ENCODE peak calls at places on chromosome 21, in seven cellular contexts. One of them, this sample, is unnamed.

GRCh38 chr21:41851090-41851790 is 27.9 kb downstream of the PRDM15 start:
- DNase-seq in heart right ventricle: no peak
- DNase-seq in left lung: peak; percentile 66
- DNase-seq in tibial artery: no peak
- DNase-seq in brain microvascular endothelial cell: no peak
- DNase-seq in body of pancreas: no peak
- DNase-seq in hepatocyte: no peak
- DNase-seq in this sample: no peak

GRCh38 chr21:16072176-16072575 is 342.4 kb downstream of the USP25 start:
- DNase-seq in heart right ventricle: no peak
- DNase-seq in left lung: no peak
- DNase-seq in tibial artery: no peak
- DNase-seq in brain microvascular endothelial cell: no peak
- DNase-seq in body of pancreas: no peak
- DNase-seq in hepatocyte: no peak
- DNase-seq in this sample: no peak

GRCh38 chr21:37683396-37684114 is 232.7 kb downstream of the KCNJ6 start:
- DNase-seq in heart right ventricle: no peak
- DNase-seq in left lung: no peak
- DNase-seq in tibial artery: no peak
- DNase-seq in brain microvascular endothelial cell: no peak
- DNase-seq in body of pancreas: no peak
- DNase-seq in hepatocyte: no peak
- DNase-seq in this sample: no peak

GRCh38 chr21:15282666-15283065 is 217.9 kb upstream of the NRIP1 start:
- DNase-seq in heart right ventricle: no peak
- DNase-seq in left lung: no peak
- DNase-seq in tibial artery: no peak
- DNase-seq in brain microvascular endothelial cell: no peak
- DNase-seq in body of pancreas: no peak
- DNase-seq in hepatocyte: no peak
- DNase-seq in this sample: no peak

GRCh38 chr21:19244502-19245187 is 841.1 kb upstream of the TMPRSS15 start:
- DNase-seq in heart right ventricle: no peak
- DNase-seq in left lung: peak; percentile 47
- DNase-seq in tibial artery: no peak
- DNase-seq in brain microvascular endothelial cell: no peak
- DNase-seq in body of pancreas: no peak
- DNase-seq in hepatocyte: no peak
- DNase-seq in this sample: no peak

GRCh38 chr21:16211339-16212303 is 481.8 kb downstream of the USP25 start:
- DNase-seq in heart right ventricle: no peak
- DNase-seq in left lung: no peak
- DNase-seq in tibial artery: no peak
- DNase-seq in brain microvascular endothelial cell: peak; percentile 22
- DNase-seq in body of pancreas: no peak
- DNase-seq in hepatocyte: no peak
- DNase-seq in this sample: no peak

GRCh38 chr21:18499761-18500376 is 96.3 kb upstream of the TMPRSS15 start:
- DNase-seq in heart right ventricle: peak; percentile 6
- DNase-seq in left lung: no peak
- DNase-seq in tibial artery: peak; percentile 21
- DNase-seq in brain microvascular endothelial cell: peak; percentile 44
- DNase-seq in body of pancreas: peak; percentile 46
- DNase-seq in hepatocyte: peak; percentile 77
- DNase-seq in this sample: peak; percentile 30

GRCh38 chr21:44869860-44870747 is 3.4 kb downstream of the PTTG1IP start:
- DNase-seq in heart right ventricle: peak; percentile 57
- DNase-seq in left lung: no peak
- DNase-seq in tibial artery: peak; percentile 77
- DNase-seq in brain microvascular endothelial cell: peak; percentile 93
- DNase-seq in body of pancreas: peak; percentile 36
- DNase-seq in hepatocyte: peak; percentile 90
- DNase-seq in this sample: no peak

GRCh38 chr21:37060296-37060695 is 12.6 kb downstream of the PIGP start:
- DNase-seq in heart right ventricle: peak; percentile 27
- DNase-seq in left lung: no peak
- DNase-seq in tibial artery: peak; percentile 48
- DNase-seq in brain microvascular endothelial cell: peak; percentile 98
- DNase-seq in body of pancreas: no peak
- DNase-seq in hepatocyte: peak; percentile 92
- DNase-seq in this sample: peak; percentile 74

GRCh38 chr21:42313501-42313969 is 1.7 kb downstream of the TFF3 start:
- DNase-seq in heart right ventricle: no peak
- DNase-seq in left lung: peak; percentile 77
- DNase-seq in tibial artery: no peak
- DNase-seq in brain microvascular endothelial cell: no peak
- DNase-seq in body of pancreas: no peak
- DNase-seq in hepatocyte: no peak
- DNase-seq in this sample: peak; percentile 87

GRCh38 chr21:38310619-38311018 is 53.8 kb downstream of the KCNJ15 start:
- DNase-seq in heart right ventricle: no peak
- DNase-seq in left lung: no peak
- DNase-seq in tibial artery: no peak
- DNase-seq in brain microvascular endothelial cell: no peak
- DNase-seq in body of pancreas: no peak
- DNase-seq in hepatocyte: no peak
- DNase-seq in this sample: no peak

GRCh38 chr21:45104560-45104959 is 30.2 kb downstream of the ADARB1 start:
- DNase-seq in heart right ventricle: peak; percentile 51
- DNase-seq in left lung: no peak
- DNase-seq in tibial artery: no peak
- DNase-seq in brain microvascular endothelial cell: no peak
- DNase-seq in body of pancreas: peak; percentile 47
- DNase-seq in hepatocyte: no peak
- DNase-seq in this sample: peak; percentile 68

GRCh38 chr21:43812139-43812821 is 22.9 kb downstream of the RRP1 start:
- DNase-seq in heart right ventricle: no peak
- DNase-seq in left lung: peak; percentile 86
- DNase-seq in tibial artery: peak; percentile 47
- DNase-seq in brain microvascular endothelial cell: no peak
- DNase-seq in body of pancreas: no peak
- DNase-seq in hepatocyte: no peak
- DNase-seq in this sample: no peak

GRCh38 chr21:29638761-29639327 is 301.0 kb downstream of the GRIK1 start:
- DNase-seq in heart right ventricle: no peak
- DNase-seq in left lung: no peak
- DNase-seq in tibial artery: no peak
- DNase-seq in brain microvascular endothelial cell: no peak
- DNase-seq in body of pancreas: no peak
- DNase-seq in hepatocyte: no peak
- DNase-seq in this sample: no peak

GRCh38 chr21:39050839-39051560 is 132.3 kb downstream of the PSMG1 start:
- DNase-seq in heart right ventricle: no peak
- DNase-seq in left lung: no peak
- DNase-seq in tibial artery: peak; percentile 56
- DNase-seq in brain microvascular endothelial cell: no peak
- DNase-seq in body of pancreas: no peak
- DNase-seq in hepatocyte: no peak
- DNase-seq in this sample: no peak

GRCh38 chr21:17231124-17231523 is 281.7 kb upstream of the CXADR start:
- DNase-seq in heart right ventricle: no peak
- DNase-seq in left lung: no peak
- DNase-seq in tibial artery: no peak
- DNase-seq in brain microvascular endothelial cell: no peak
- DNase-seq in body of pancreas: no peak
- DNase-seq in hepatocyte: no peak
- DNase-seq in this sample: no peak
- TF ChIP-seq CTCF in heart right ventricle: no peak
- TF ChIP-seq CTCF in left lung: no peak
- TF ChIP-seq CTCF in tibial artery: no peak
- TF ChIP-seq CTCF in brain microvascular endothelial cell: no peak
- TF ChIP-seq CTCF in body of pancreas: no peak
- TF ChIP-seq CTCF in hepatocyte: no peak
- TF ChIP-seq CTCF in this sample: no peak

GRCh38 chr21:46366561-46366960 is 42.6 kb downstream of the PCNT start:
- DNase-seq in heart right ventricle: no peak
- DNase-seq in left lung: peak; percentile 75
- DNase-seq in tibial artery: no peak
- DNase-seq in brain microvascular endothelial cell: no peak
- DNase-seq in body of pancreas: no peak
- DNase-seq in hepatocyte: no peak
- DNase-seq in this sample: no peak
- H3K36me3 ChIP-seq in heart right ventricle: peaks cover 6% of the 10 kb centered on the region
- H3K36me3 ChIP-seq in left lung: no peaks in the 10 kb centered on the region
- H3K36me3 ChIP-seq in tibial artery: peaks cover 81% of the 10 kb centered on the region
- H3K36me3 ChIP-seq in brain microvascular endothelial cell: peaks cover 15% of the 10 kb centered on the region
- H3K36me3 ChIP-seq in body of pancreas: no peaks in the 10 kb centered on the region
- H3K36me3 ChIP-seq in hepatocyte: no peaks in the 10 kb centered on the region
- H3K36me3 ChIP-seq in this sample: no peaks in the 10 kb centered on the region

DNA sequence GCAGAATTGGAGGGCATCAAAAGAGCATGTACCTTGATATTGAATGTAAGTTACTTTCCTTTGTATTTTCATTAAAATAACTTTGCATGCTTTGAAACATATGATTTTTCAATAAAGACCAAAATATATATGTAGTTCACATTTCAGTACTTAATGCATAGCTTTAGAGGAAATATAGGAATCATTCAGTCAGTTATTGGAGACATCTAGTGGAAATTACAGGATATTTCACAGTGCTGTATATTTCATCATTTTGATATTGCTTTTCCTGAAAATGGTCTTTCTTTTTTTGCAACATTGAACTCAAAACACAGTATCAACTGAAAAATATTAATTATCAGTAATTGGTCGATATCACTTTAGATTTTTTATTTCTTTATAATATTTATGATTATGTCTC is 375.8 kb downstream of the NCAM2 start:
- DNase-seq in heart right ventricle: no peak
- DNase-seq in left lung: no peak
- DNase-seq in tibial artery: no peak
- DNase-seq in brain microvascular endothelial cell: no peak
- DNase-seq in body of pancreas: no peak
- DNase-seq in hepatocyte: no peak
- DNase-seq in this sample: no peak
- H3K27me3 ChIP-seq in heart right ventricle: no peaks in the 10 kb centered on the region
- H3K27me3 ChIP-seq in left lung: no peaks in the 10 kb centered on the region
- H3K27me3 ChIP-seq in tibial artery: no peaks in the 10 kb centered on the region
- H3K27me3 ChIP-seq in brain microvascular endothelial cell: no peaks in the 10 kb centered on the region
- H3K27me3 ChIP-seq in body of pancreas: no peaks in the 10 kb centered on the region
- H3K27me3 ChIP-seq in hepatocyte: no peaks in the 10 kb centered on the region
- H3K27me3 ChIP-seq in this sample: no peaks in the 10 kb centered on the region

GRCh38 chr21:34360488-34361241 is 3.1 kb upstream of the KCNE2 start:
- DNase-seq in heart right ventricle: no peak
- DNase-seq in left lung: no peak
- DNase-seq in tibial artery: no peak
- DNase-seq in brain microvascular endothelial cell: no peak
- DNase-seq in body of pancreas: no peak
- DNase-seq in hepatocyte: no peak
- DNase-seq in this sample: no peak
- TF ChIP-seq CTCF in heart right ventricle: no peak
- TF ChIP-seq CTCF in left lung: no peak
- TF ChIP-seq CTCF in tibial artery: no peak
- TF ChIP-seq CTCF in brain microvascular endothelial cell: no peak
- TF ChIP-seq CTCF in body of pancreas: no peak
- TF ChIP-seq CTCF in hepatocyte: no peak
- TF ChIP-seq CTCF in this sample: no peak

GRCh38 chr21:25910809-25911208 is 176.0 kb downstream of the GABPA start:
- DNase-seq in heart right ventricle: no peak
- DNase-seq in left lung: no peak
- DNase-seq in tibial artery: no peak
- DNase-seq in brain microvascular endothelial cell: no peak
- DNase-seq in body of pancreas: no peak
- DNase-seq in hepatocyte: no peak
- DNase-seq in this sample: no peak

GRCh38 chr21:25909341-25909740 is 174.6 kb downstream of the GABPA start:
- DNase-seq in heart right ventricle: no peak
- DNase-seq in left lung: no peak
- DNase-seq in tibial artery: no peak
- DNase-seq in brain microvascular endothelial cell: no peak
- DNase-seq in body of pancreas: no peak
- DNase-seq in hepatocyte: no peak
- DNase-seq in this sample: no peak

GRCh38 chr21:25907573-25908275 is 173.0 kb downstream of the GABPA start:
- DNase-seq in heart right ventricle: no peak
- DNase-seq in left lung: no peak
- DNase-seq in tibial artery: no peak
- DNase-seq in brain microvascular endothelial cell: no peak
- DNase-seq in body of pancreas: no peak
- DNase-seq in hepatocyte: no peak
- DNase-seq in this sample: no peak

GRCh38 chr21:25906554-25906953 is 171.8 kb downstream of the GABPA start:
- DNase-seq in heart right ventricle: no peak
- DNase-seq in left lung: no peak
- DNase-seq in tibial artery: no peak
- DNase-seq in brain microvascular endothelial cell: no peak
- DNase-seq in body of pancreas: no peak
- DNase-seq in hepatocyte: no peak
- DNase-seq in this sample: no peak

GRCh38 chr21:25908495-25908894 is 173.7 kb downstream of the GABPA start:
- DNase-seq in heart right ventricle: no peak
- DNase-seq in left lung: no peak
- DNase-seq in tibial artery: no peak
- DNase-seq in brain microvascular endothelial cell: no peak
- DNase-seq in body of pancreas: no peak
- DNase-seq in hepatocyte: no peak
- DNase-seq in this sample: no peak
- H3K36me3 ChIP-seq in heart right ventricle: no peaks in the 10 kb centered on the region
- H3K36me3 ChIP-seq in left lung: no peaks in the 10 kb centered on the region
- H3K36me3 ChIP-seq in tibial artery: no peaks in the 10 kb centered on the region
- H3K36me3 ChIP-seq in brain microvascular endothelial cell: peaks cover 7% of the 10 kb centered on the region
- H3K36me3 ChIP-seq in body of pancreas: no peaks in the 10 kb centered on the region
- H3K36me3 ChIP-seq in hepatocyte: no peaks in the 10 kb centered on the region
- H3K36me3 ChIP-seq in this sample: no peaks in the 10 kb centered on the region

GRCh38 chr21:32955307-32955937 is 70.3 kb upstream of the OLIG2 start:
- DNase-seq in heart right ventricle: no peak
- DNase-seq in left lung: no peak
- DNase-seq in tibial artery: no peak
- DNase-seq in brain microvascular endothelial cell: no peak
- DNase-seq in body of pancreas: no peak
- DNase-seq in hepatocyte: no peak
- DNase-seq in this sample: no peak

GRCh38 chr21:32949701-32950100 is 76.0 kb upstream of the OLIG2 start:
- DNase-seq in heart right ventricle: no peak
- DNase-seq in left lung: no peak
- DNase-seq in tibial artery: no peak
- DNase-seq in brain microvascular endothelial cell: no peak
- DNase-seq in body of pancreas: no peak
- DNase-seq in hepatocyte: no peak
- DNase-seq in this sample: no peak

GRCh38 chr21:32947736-32948135 is 78.0 kb upstream of the OLIG2 start:
- DNase-seq in heart right ventricle: no peak
- DNase-seq in left lung: no peak
- DNase-seq in tibial artery: no peak
- DNase-seq in brain microvascular endothelial cell: no peak
- DNase-seq in body of pancreas: no peak
- DNase-seq in hepatocyte: no peak
- DNase-seq in this sample: no peak

GRCh38 chr21:32954353-32954752 is 71.4 kb upstream of the OLIG2 start:
- DNase-seq in heart right ventricle: no peak
- DNase-seq in left lung: no peak
- DNase-seq in tibial artery: no peak
- DNase-seq in brain microvascular endothelial cell: no peak
- DNase-seq in body of pancreas: no peak
- DNase-seq in hepatocyte: no peak
- DNase-seq in this sample: no peak

DNA sequence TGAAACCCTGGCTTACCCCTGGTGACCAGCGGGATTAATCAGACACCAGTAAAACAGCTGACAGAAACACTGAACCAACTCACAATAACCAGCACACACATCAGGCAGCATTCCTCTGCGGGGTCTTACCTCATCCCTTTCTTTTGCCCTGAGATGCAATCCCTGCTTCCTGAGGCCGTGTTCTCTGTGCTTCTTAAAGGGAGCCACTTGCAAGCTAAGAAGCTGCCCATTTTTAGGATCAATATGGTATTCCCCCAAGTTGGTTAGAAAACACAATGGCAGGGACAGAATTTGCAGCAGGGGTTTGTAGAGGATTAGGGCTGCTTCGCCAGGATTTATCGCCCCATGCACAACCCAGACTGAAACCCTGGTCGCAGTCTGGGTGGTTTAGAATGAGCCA is 74.7 kb upstream of the OLIG2 start:
- DNase-seq in heart right ventricle: no peak
- DNase-seq in left lung: no peak
- DNase-seq in tibial artery: no peak
- DNase-seq in brain microvascular endothelial cell: no peak
- DNase-seq in body of pancreas: no peak
- DNase-seq in hepatocyte: no peak
- DNase-seq in this sample: no peak
- H3K27me3 ChIP-seq in heart right ventricle: peaks cover 55% of the 10 kb centered on the region
- H3K27me3 ChIP-seq in left lung: peaks cover 17% of the 10 kb centered on the region
- H3K27me3 ChIP-seq in tibial artery: no peaks in the 10 kb centered on the region
- H3K27me3 ChIP-seq in brain microvascular endothelial cell: peaks cover 51% of the 10 kb centered on the region
- H3K27me3 ChIP-seq in body of pancreas: peaks cover 12% of the 10 kb centered on the region
- H3K27me3 ChIP-seq in hepatocyte: peaks cover 32% of the 10 kb centered on the region
- H3K27me3 ChIP-seq in this sample: no peaks in the 10 kb centered on the region

This sample was measured in colonic mucosa.